ENCODE peak calls at places on chromosomes 5 and 9, in six cellular contexts. One of them, this sample, is unnamed.

GRCh38 chr5:1952021-1952420 is 69.3 kb upstream of the IRX4 start:
- DNase-seq in choroid plexus epithelial cell: no peak
- DNase-seq in stomach: no peak
- DNase-seq in adrenal gland: no peak
- DNase-seq in HCT116: no peak
- DNase-seq in WTC11: no peak
- DNase-seq in this sample: no peak

GRCh38 chr5:10486511-10487344 is 45.0 kb downstream of the ROPN1L start:
- DNase-seq in adrenal gland: no peak
- DNase-seq in HCT116: no peak
- DNase-seq in choroid plexus epithelial cell: no peak
- DNase-seq in stomach: no peak
- DNase-seq in WTC11: no peak
- DNase-seq in this sample: no peak

GRCh38 chr5:36041537-36041845 is 25.2 kb downstream of the UGT3A2 start:
- DNase-seq in adrenal gland: no peak
- DNase-seq in HCT116: no peak
- DNase-seq in WTC11: peak
- DNase-seq in choroid plexus epithelial cell: no peak
- DNase-seq in stomach: no peak
- DNase-seq in this sample: no peak

GRCh38 chr5:169567079-169567478 is 16.5 kb upstream of the SPDL1 start:
- DNase-seq in HCT116: no peak
- DNase-seq in choroid plexus epithelial cell: peak
- DNase-seq in adrenal gland: no peak
- DNase-seq in stomach: no peak
- DNase-seq in WTC11: peak
- DNase-seq in this sample: no peak

GRCh38 chr5:136042665-136043121 is 13.9 kb downstream of the TGFBI start:
- DNase-seq in WTC11: no peak
- DNase-seq in choroid plexus epithelial cell: peak
- DNase-seq in HCT116: no peak
- DNase-seq in stomach: no peak
- DNase-seq in adrenal gland: no peak
- DNase-seq in this sample: no peak

GRCh38 chr9:130042931-130043653 is at the start of gene FNBP1:
- DNase-seq in choroid plexus epithelial cell: peak
- DNase-seq in stomach: peak
- DNase-seq in adrenal gland: peak
- DNase-seq in WTC11: peak
- DNase-seq in HCT116: no peak
- DNase-seq in this sample: peak

GRCh38 chr9:80417211-80417773 is 845.5 kb downstream of the TLE4 start:
- DNase-seq in choroid plexus epithelial cell: no peak
- DNase-seq in HCT116: no peak
- DNase-seq in stomach: no peak
- DNase-seq in WTC11: no peak
- DNase-seq in adrenal gland: no peak
- DNase-seq in this sample: no peak

GRCh38 chr9:138073408-138073807 is 195.8 kb downstream of the CACNA1B start:
- DNase-seq in choroid plexus epithelial cell: no peak
- DNase-seq in adrenal gland: no peak
- DNase-seq in WTC11: no peak
- DNase-seq in HCT116: no peak
- DNase-seq in stomach: no peak
- DNase-seq in this sample: peak

GRCh38 chr5:83942155-83942554 is 221.5 kb upstream of the HAPLN1 start:
- DNase-seq in stomach: no peak
- DNase-seq in choroid plexus epithelial cell: no peak
- DNase-seq in adrenal gland: no peak
- DNase-seq in HCT116: no peak
- DNase-seq in WTC11: no peak
- DNase-seq in this sample: no peak

GRCh38 chr9:104177003-104177611 is 83.0 kb downstream of the SMC2 start:
- DNase-seq in adrenal gland: no peak
- DNase-seq in stomach: no peak
- DNase-seq in WTC11: no peak
- DNase-seq in HCT116: peak
- DNase-seq in choroid plexus epithelial cell: peak
- DNase-seq in this sample: no peak

GRCh38 chr5:123107343-123108240 is 18.6 kb downstream of the PRDM6 start:
- DNase-seq in stomach: no peak
- DNase-seq in choroid plexus epithelial cell: no peak
- DNase-seq in WTC11: no peak
- DNase-seq in HCT116: no peak
- DNase-seq in adrenal gland: no peak
- DNase-seq in this sample: no peak

GRCh38 chr9:92484563-92484962 is 2.3 kb upstream of the ASPN start:
- DNase-seq in choroid plexus epithelial cell: no peak
- DNase-seq in adrenal gland: no peak
- DNase-seq in HCT116: no peak
- DNase-seq in WTC11: no peak
- DNase-seq in stomach: no peak
- DNase-seq in this sample: no peak

GRCh38 chr9:37511006-37511714 is 25.4 kb downstream of the POLR1E start:
- DNase-seq in stomach: no peak
- DNase-seq in choroid plexus epithelial cell: no peak
- DNase-seq in HCT116: peak
- DNase-seq in WTC11: peak
- DNase-seq in adrenal gland: no peak
- DNase-seq in this sample: no peak

GRCh38 chr9:113715086-113715485 is 161.0 kb upstream of the ZNF618 start:
- DNase-seq in choroid plexus epithelial cell: peak
- DNase-seq in adrenal gland: no peak
- DNase-seq in WTC11: no peak
- DNase-seq in HCT116: no peak
- DNase-seq in stomach: no peak
- DNase-seq in this sample: peak

GRCh38 chr9:135758870-135759269 is 56.9 kb downstream of the KCNT1 start:
- DNase-seq in WTC11: no peak
- DNase-seq in choroid plexus epithelial cell: no peak
- DNase-seq in stomach: no peak
- DNase-seq in HCT116: no peak
- DNase-seq in adrenal gland: no peak
- DNase-seq in this sample: no peak

GRCh38 chr5:39624268-39624886 is 199.6 kb upstream of the DAB2 start:
- DNase-seq in choroid plexus epithelial cell: peak
- DNase-seq in HCT116: peak
- DNase-seq in WTC11: no peak
- DNase-seq in adrenal gland: no peak
- DNase-seq in stomach: peak
- DNase-seq in this sample: no peak

GRCh38 chr9:20732118-20732517 is 48.1 kb downstream of the FOCAD start:
- DNase-seq in choroid plexus epithelial cell: peak
- DNase-seq in adrenal gland: no peak
- DNase-seq in HCT116: no peak
- DNase-seq in WTC11: no peak
- DNase-seq in stomach: no peak
- DNase-seq in this sample: no peak

GRCh38 chr5:152051499-152052454 is 127.1 kb upstream of the GLRA1 start:
- DNase-seq in WTC11: peak
- DNase-seq in choroid plexus epithelial cell: no peak
- DNase-seq in HCT116: no peak
- DNase-seq in stomach: no peak
- DNase-seq in adrenal gland: no peak
- DNase-seq in this sample: no peak

GRCh38 chr5:91072891-91073290 is 310.2 kb downstream of the ARRDC3 start:
- DNase-seq in adrenal gland: no peak
- DNase-seq in WTC11: no peak
- DNase-seq in HCT116: no peak
- DNase-seq in choroid plexus epithelial cell: peak
- DNase-seq in stomach: no peak
- DNase-seq in this sample: no peak

GRCh38 chr5:154191467-154192261 is 1.1 kb downstream of the GALNT10 start:
- DNase-seq in WTC11: no peak
- DNase-seq in HCT116: no peak
- DNase-seq in choroid plexus epithelial cell: peak
- DNase-seq in stomach: no peak
- DNase-seq in adrenal gland: peak
- DNase-seq in this sample: no peak

GRCh38 chr5:112647428-112647827 is 90.3 kb upstream of the APC start:
- DNase-seq in WTC11: peak
- DNase-seq in HCT116: no peak
- DNase-seq in choroid plexus epithelial cell: no peak
- DNase-seq in stomach: no peak
- DNase-seq in adrenal gland: no peak
- DNase-seq in this sample: no peak

DNA sequence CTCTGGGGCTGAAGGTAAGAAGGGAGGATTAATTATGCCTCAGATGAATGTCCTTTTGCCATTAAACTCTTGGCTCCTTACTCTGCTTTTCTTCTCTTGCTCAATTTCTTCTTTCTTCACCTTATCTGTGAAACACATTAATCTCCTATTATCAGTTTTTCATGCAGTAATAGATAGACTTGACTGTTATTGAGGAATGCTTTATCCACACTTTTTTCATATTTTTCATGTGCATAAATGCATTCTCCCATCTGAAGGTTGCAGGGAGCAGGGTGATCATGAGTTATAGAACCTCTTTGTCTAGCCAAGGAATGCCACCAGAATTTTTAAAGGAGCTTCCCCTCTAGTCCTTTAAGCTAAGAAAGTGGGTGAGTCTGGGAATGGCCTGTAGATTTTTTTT is 66.4 kb upstream of the CD180 start:
- DNase-seq in WTC11: no peak
- DNase-seq in stomach: no peak
- DNase-seq in adrenal gland: no peak
- DNase-seq in choroid plexus epithelial cell: no peak
- DNase-seq in HCT116: no peak
- DNase-seq in this sample: no peak
- TF ChIP-seq CTCF in WTC11: no peak
- TF ChIP-seq CTCF in stomach: no peak
- TF ChIP-seq CTCF in adrenal gland: no peak
- TF ChIP-seq CTCF in choroid plexus epithelial cell: no peak
- TF ChIP-seq CTCF in HCT116: no peak
- TF ChIP-seq CTCF in this sample: no peak

GRCh38 chr9:1832960-1833359 is 182.2 kb upstream of the SMARCA2 start:
- DNase-seq in WTC11: no peak
- DNase-seq in adrenal gland: no peak
- DNase-seq in stomach: no peak
- DNase-seq in HCT116: no peak
- DNase-seq in choroid plexus epithelial cell: no peak
- DNase-seq in this sample: no peak

GRCh38 chr9:1839984-1840383 is 175.2 kb upstream of the SMARCA2 start:
- DNase-seq in choroid plexus epithelial cell: no peak
- DNase-seq in adrenal gland: no peak
- DNase-seq in WTC11: no peak
- DNase-seq in stomach: no peak
- DNase-seq in HCT116: no peak
- DNase-seq in this sample: no peak

DNA sequence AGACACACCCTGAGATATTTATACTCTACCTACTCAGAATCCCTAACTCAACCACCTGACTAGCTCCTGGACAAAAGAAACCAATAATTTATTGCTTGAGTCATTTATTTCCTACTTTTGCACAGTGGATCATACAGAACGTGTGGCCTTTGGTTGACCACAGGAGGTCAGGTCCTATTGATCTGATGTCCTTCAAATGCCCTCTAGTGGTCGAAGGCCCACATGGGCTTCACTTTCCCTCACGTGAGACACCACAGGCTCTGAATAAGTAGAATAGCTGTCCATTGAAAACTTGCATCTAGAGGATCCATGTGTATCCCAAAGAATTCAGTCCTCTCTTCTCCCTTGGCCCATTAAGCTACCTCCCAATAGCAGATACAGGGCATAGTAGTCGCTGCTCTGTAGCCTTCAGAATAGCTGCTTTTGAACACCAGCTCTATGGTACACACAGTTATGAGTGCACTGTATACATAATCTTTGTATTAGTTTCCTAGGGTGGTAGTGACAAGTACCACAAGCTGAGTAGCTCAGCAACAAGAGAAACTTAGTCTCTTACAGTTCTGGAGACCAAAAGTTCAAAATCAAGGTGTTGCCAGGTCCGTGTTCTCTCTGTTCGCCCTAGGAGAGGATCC is 177.6 kb upstream of the SMARCA2 start:
- DNase-seq in WTC11: peak
- DNase-seq in stomach: no peak
- DNase-seq in HCT116: no peak
- DNase-seq in choroid plexus epithelial cell: peak
- DNase-seq in adrenal gland: peak
- DNase-seq in this sample: no peak
- TF ChIP-seq CTCF in WTC11: peak
- TF ChIP-seq CTCF in stomach: no peak
- TF ChIP-seq CTCF in HCT116: peak
- TF ChIP-seq CTCF in choroid plexus epithelial cell: peak
- TF ChIP-seq CTCF in adrenal gland: peak
- TF ChIP-seq CTCF in this sample: peak

GRCh38 chr5:139395844-139396640 is 1.1 kb upstream of the PROB1 start:
- DNase-seq in choroid plexus epithelial cell: no peak
- DNase-seq in WTC11: no peak
- DNase-seq in HCT116: no peak
- DNase-seq in stomach: no peak
- DNase-seq in adrenal gland: peak
- DNase-seq in this sample: no peak

GRCh38 chr5:139393497-139394122 is 1.3 kb downstream of the PROB1 start:
- DNase-seq in adrenal gland: no peak
- DNase-seq in WTC11: peak
- DNase-seq in HCT116: no peak
- DNase-seq in stomach: no peak
- DNase-seq in choroid plexus epithelial cell: no peak
- DNase-seq in this sample: no peak

GRCh38 chr5:139392678-139393496 is 2.0 kb downstream of the PROB1 start:
- DNase-seq in WTC11: peak
- DNase-seq in adrenal gland: peak
- DNase-seq in stomach: peak
- DNase-seq in HCT116: peak
- DNase-seq in choroid plexus epithelial cell: peak
- DNase-seq in this sample: no peak

GRCh38 chr5:139394654-139395566 is at the start of gene PROB1:
- DNase-seq in HCT116: no peak
- DNase-seq in WTC11: no peak
- DNase-seq in adrenal gland: peak
- DNase-seq in stomach: no peak
- DNase-seq in choroid plexus epithelial cell: no peak
- DNase-seq in this sample: no peak

DNA sequence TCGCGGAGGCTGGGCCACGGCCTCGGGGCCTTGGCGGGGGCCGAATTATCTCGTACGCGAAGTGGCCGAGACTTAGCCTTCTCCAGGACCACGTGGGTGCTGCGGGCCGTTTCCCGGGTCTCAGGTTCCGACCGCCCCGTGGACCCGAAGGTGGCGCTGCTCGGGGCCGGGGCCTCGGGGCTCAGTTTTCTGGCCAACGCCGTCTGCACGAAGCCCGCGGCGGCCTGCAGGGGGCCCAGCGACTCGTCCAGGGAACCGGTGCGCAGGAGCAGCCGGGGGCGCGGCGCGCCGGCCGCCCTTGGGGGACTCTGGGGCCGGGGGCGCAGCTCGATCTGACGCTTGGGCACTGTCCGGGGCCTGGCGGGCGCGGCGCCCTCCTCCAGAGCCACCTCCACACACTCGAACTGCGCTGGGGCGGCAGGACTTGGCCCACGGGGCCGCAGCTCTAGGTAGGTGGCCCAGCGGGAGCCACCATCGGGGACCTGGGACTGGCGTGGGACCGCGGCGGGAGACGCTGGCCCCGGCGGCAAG is 716 bp downstream of the PROB1 start:
- DNase-seq in adrenal gland: peak
- DNase-seq in stomach: no peak
- DNase-seq in HCT116: no peak
- DNase-seq in WTC11: peak
- DNase-seq in choroid plexus epithelial cell: peak
- DNase-seq in this sample: no peak
- TF ChIP-seq CTCF in adrenal gland: peak
- TF ChIP-seq CTCF in stomach: no peak
- TF ChIP-seq CTCF in HCT116: no peak
- TF ChIP-seq CTCF in WTC11: no peak
- TF ChIP-seq CTCF in choroid plexus epithelial cell: peak
- TF ChIP-seq CTCF in this sample: peak

GRCh38 chr9:127977877-127978647 is 2.7 kb downstream of the EEIG1 start:
- DNase-seq in stomach: peak
- DNase-seq in choroid plexus epithelial cell: peak
- DNase-seq in HCT116: no peak
- DNase-seq in WTC11: peak
- DNase-seq in adrenal gland: peak
- DNase-seq in this sample: no peak
- TF ChIP-seq CTCF in stomach: no peak
- TF ChIP-seq CTCF in choroid plexus epithelial cell: peak
- TF ChIP-seq CTCF in HCT116: peak
- TF ChIP-seq CTCF in WTC11: no peak
- TF ChIP-seq CTCF in adrenal gland: no peak
- TF ChIP-seq CTCF in this sample: no peak